ENCODE peak calls at places on chromosomes 13 and 19, in nine cellular contexts. Z, L, N, K, B, Y, G, J and U are unnamed samples.

GRCh38 chr13:44693156-44693826 is 117.2 kb upstream of the TSC22D1 start:
- DNase-seq in Z (no peak), L (no peak), N (no peak), K (no peak), B (no peak), Y (no peak), G (peak), J (no peak), U (no peak)

GRCh38 chr19:5237190-5237780 is 103.3 kb downstream of the PTPRS start:
- DNase-seq in Z (no peak), L (no peak), N (no peak), K (no peak), B (no peak), Y (no peak), G (no peak), J (no peak), U (no peak)

GRCh38 chr13:112670864-112671263 is 19.0 kb upstream of the ATP11A start:
- DNase-seq in Z (no peak), L (no peak), N (no peak), K (no peak), B (no peak), Y (no peak), G (no peak), J (no peak), U (no peak)

GRCh38 chr13:84362777-84363176 is 480.5 kb upstream of the SLITRK1 start:
- DNase-seq in Z (no peak), L (no peak), N (no peak), K (no peak), B (no peak), Y (no peak), G (no peak), J (no peak), U (no peak)

GRCh38 chr13:107993239-107993948 is 221.9 kb downstream of the LIG4 start:
- DNase-seq in Z (no peak), L (no peak), N (no peak), K (no peak), B (no peak), Y (no peak), G (peak), J (no peak), U (no peak)

GRCh38 chr13:95228130-95228529 is 73.1 kb downstream of the ABCC4 start:
- DNase-seq in Z (no peak), L (no peak), N (no peak), K (no peak), B (no peak), Y (no peak), G (no peak), J (no peak), U (no peak)

GRCh38 chr19:46753420-46754155 is 7.3 kb upstream of the STRN4 start:
- DNase-seq in Z (peak), L (peak), N (no peak), K (peak), B (no peak), Y (no peak), G (peak), J (peak), U (no peak)

GRCh38 chr19:43784251-43784980 is 3.6 kb upstream of the KCNN4 start:
- DNase-seq in Z (no peak), L (peak), N (no peak), K (peak), B (no peak), Y (peak), G (no peak), J (no peak), U (no peak)

GRCh38 chr19:16330811-16331690 is 6.4 kb downstream of the KLF2 start:
- DNase-seq in Z (no peak), L (no peak), N (no peak), K (peak), B (no peak), Y (no peak), G (no peak), J (no peak), U (no peak)

GRCh38 chr19:3494559-3494958 is 5.9 kb downstream of the DOHH start:
- DNase-seq in Z (no peak), L (peak), N (no peak), K (peak), B (no peak), Y (peak), G (peak), J (no peak), U (no peak)